ENCODE peak calls at places on chromosomes 13 and 19, in six cellular contexts. U is H9, P is neuronal stem cell, Y is IMR-90, W is H1, D is mesendoderm. H is an unnamed sample.

GRCh38 chr19:1445932-1446712 is 3.8 kb upstream of the APC2 start:
- DNase-seq in P (peak; percentile 78), Y (no peak), U (no peak), D (no peak), W (peak; percentile 77), H (no peak)

GRCh38 chr19:15769586-15769985 is 17.9 kb upstream of the OR10H5 start:
- DNase-seq in W (no peak), P (no peak), Y (no peak), U (no peak), D (no peak), H (no peak)

GRCh38 chr13:106958690-106959089 is 390.8 kb upstream of the ARGLU1 start:
- DNase-seq in Y (no peak), W (no peak), D (no peak), P (no peak), U (no peak), H (no peak)

GRCh38 chr13:48579167-48579918 is 46.5 kb upstream of the RCBTB2 start:
- DNase-seq in D (peak; percentile 32), W (no peak), P (no peak), Y (no peak), U (no peak), H (no peak)

GRCh38 chr13:28657784-28658538 is 969 bp upstream of the POMP start:
- DNase-seq in D (no peak), W (no peak), Y (peak; percentile 58), U (no peak), P (no peak), H (peak; percentile 56)

GRCh38 chr19:21439372-21439771 is 42.4 kb downstream of the ZNF493 start:
- DNase-seq in U (no peak), Y (no peak), W (no peak), D (no peak), P (no peak), H (no peak)

GRCh38 chr19:31351212-31352193 is 2.3 kb upstream of the TSHZ3 start:
- DNase-seq in D (peak; percentile 77), Y (peak; percentile 63), U (no peak), W (peak; percentile 66), P (no peak), H (peak; percentile 73)

GRCh38 chr19:4969772-4970531 is 1.0 kb downstream of the KDM4B start:
- DNase-seq in D (no peak), P (peak; percentile 21), U (no peak), Y (no peak), W (peak; percentile 65), H (peak; percentile 65)

GRCh38 chr13:38530492-38530891 is 156.4 kb upstream of the FREM2 start:
- DNase-seq in P (no peak), U (no peak), D (no peak), W (no peak), Y (peak; percentile 1), H (peak; percentile 5)

GRCh38 chr19:51372649-51373504 is at the start of gene NKG7:
- DNase-seq in P (no peak), D (no peak), Y (no peak), U (no peak), W (no peak), H (no peak)

GRCh38 chr13:61884830-61885229 is 469.2 kb upstream of the PCDH20 start:
- DNase-seq in Y (no peak), P (no peak), W (no peak), U (no peak), D (no peak), H (no peak)

GRCh38 chr13:90444232-90444631 is 903.3 kb upstream of the MIR17HG start:
- DNase-seq in P (no peak), U (no peak), Y (no peak), W (no peak), D (no peak), H (no peak)

GRCh38 chr19:21483589-21484170 is 21.7 kb upstream of the ZNF429 start:
- DNase-seq in P (no peak), Y (no peak), W (peak; percentile 96), D (peak; percentile 76), U (peak; percentile 84), H (no peak)

GRCh38 chr19:35569281-35569781 is 5.9 kb upstream of the ATP4A start:
- DNase-seq in Y (no peak), W (no peak), D (no peak), P (no peak), U (no peak), H (no peak)

GRCh38 chr19:38684078-38684861 is 36.8 kb downstream of the ACTN4 start:
- DNase-seq in Y (peak; percentile 91), W (no peak), P (no peak), U (peak; percentile 46), D (peak; percentile 45), H (peak; percentile 94)

GRCh38 chr19:41403181-41403970 is 5.8 kb downstream of the BCKDHA start:
- DNase-seq in U (no peak), W (no peak), Y (no peak), P (no peak), D (no peak), H (no peak)

GRCh38 chr13:97367016-97367415 is 67.0 kb upstream of the RAP2A start:
- DNase-seq in P (peak; percentile 8), W (no peak), D (peak; percentile 52), Y (peak; percentile 65), U (no peak), H (peak; percentile 81)

GRCh38 chr13:84994582-84994981 is 804.6 kb downstream of the SLITRK6 start:
- DNase-seq in W (no peak), P (no peak), U (no peak), D (no peak), Y (no peak), H (peak; percentile 9)

GRCh38 chr19:4030552-4030951 is 23.0 kb downstream of the PIAS4 start:
- DNase-seq in U (no peak), W (no peak), P (no peak), Y (no peak), D (no peak), H (no peak)

GRCh38 chr13:47005761-47006414 is 109.0 kb upstream of the HTR2A start:
- DNase-seq in W (no peak), Y (peak; percentile 22), P (no peak), U (no peak), D (no peak), H (no peak)

GRCh38 chr19:3095375-3096191 is 1.4 kb downstream of the GNA11 start:
- DNase-seq in D (peak; percentile 88), P (peak; percentile 52), Y (no peak), U (peak; percentile 94), W (peak; percentile 68), H (peak; percentile 38)

GRCh38 chr19:17817668-17818363 is 3.5 kb downstream of the INSL3 start:
- DNase-seq in D (no peak), W (no peak), Y (no peak), P (no peak), U (no peak), H (no peak)
- H2BK15ac ChIP-seq in D (no peak overlapping the region), W (no peak overlapping the region), Y (no peak overlapping the region), P (no peak overlapping the region), U (no peak overlapping the region), H (no peak overlapping the region)

GRCh38 chr19:44740351-44740824 is 8.1 kb upstream of the BCL3 start:
- DNase-seq in W (no peak), D (peak; percentile 55), P (no peak), U (no peak), Y (no peak), H (peak; percentile 31)
- H3K4me2 ChIP-seq in W (no peak overlapping the region), D (no peak overlapping the region), P (no peak overlapping the region), U (no peak overlapping the region), Y (no peak overlapping the region), H (no peak overlapping the region)

GRCh38 chr13:113013303-113013702 is 44.3 kb downstream of the MCF2L start:
- DNase-seq in U (no peak), P (no peak), W (no peak), Y (no peak), D (no peak), H (no peak)
- H3K27ac ChIP-seq in U (no peak overlapping the region), P (no peak overlapping the region), W (no peak overlapping the region), Y (no peak overlapping the region), D (no peak overlapping the region), H (no peak overlapping the region)

GRCh38 chr13:80553041-80553440 is 212.1 kb upstream of the SPRY2 start:
- DNase-seq in P (no peak), U (no peak), D (no peak), W (no peak), Y (no peak), H (no peak)
- H2BK15ac ChIP-seq in P (no peak overlapping the region), U (no peak overlapping the region), D (no peak overlapping the region), W (no peak overlapping the region), Y (no peak overlapping the region), H (no peak overlapping the region)

GRCh38 chr19:7340959-7341837 is 7.5 kb upstream of the ARHGEF18 start:
- DNase-seq in P (peak; percentile 89), Y (peak; percentile 64), W (peak; percentile 100), U (peak; percentile 89), D (peak; percentile 88), H (peak; percentile 79)
- H3K4me2 ChIP-seq in P (no peak overlapping the region), Y (no peak overlapping the region), W (no peak overlapping the region), U (no peak overlapping the region), D (no peak overlapping the region), H (no peak overlapping the region)

GRCh38 chr13:98454389-98454881 is 122.5 kb downstream of the STK24 start:
- DNase-seq in D (no peak), P (no peak), U (no peak), W (no peak), Y (peak; percentile 94), H (peak; percentile 75)
- H3K27ac ChIP-seq in D (no peak overlapping the region), P (peak overlapping the region; percentile 27), U (no peak overlapping the region), W (no peak overlapping the region), Y (peak overlapping the region; percentile 91), H (no peak overlapping the region)